ENCODE peak calls at places on chromosome 16, in eight cellular contexts. T, J, D, C, E, O, Q and V are unnamed samples.

GRCh38 chr16:17939052-17939673 is 397.4 kb downstream of the NPIPA8 start:
- DNase-seq in Q (no peak), J (no peak), T (no peak), O (no peak), E (no peak), C (no peak), D (no peak), V (no peak)

GRCh38 chr16:15518412-15519351 is 84.3 kb downstream of the BMERB1 start:
- DNase-seq in T (no peak), E (no peak), J (no peak), D (peak; percentile 88), Q (no peak), C (no peak), O (no peak), V (no peak)

GRCh38 chr16:3774156-3774767 is 56.9 kb upstream of the TRAP1 start:
- DNase-seq in O (no peak), J (no peak), Q (no peak), C (no peak), T (no peak), D (no peak), E (no peak), V (no peak)

GRCh38 chr16:54374136-54374535 is 87.5 kb upstream of the IRX3 start:
- DNase-seq in J (no peak), Q (no peak), E (no peak), C (no peak), D (no peak), T (no peak), O (no peak), V (no peak)

GRCh38 chr16:49009204-49009603 is 272.4 kb downstream of the CBLN1 start:
- DNase-seq in T (no peak), C (no peak), Q (no peak), E (no peak), D (no peak), O (no peak), J (no peak), V (no peak)

GRCh38 chr16:7369181-7369580 is 36.5 kb downstream of the RBFOX1 start:
- DNase-seq in O (no peak), Q (no peak), E (no peak), J (no peak), C (no peak), T (no peak), D (no peak), V (no peak)

GRCh38 chr16:46830417-46830901 is 521 bp downstream of the C16orf87 start:
- DNase-seq in J (no peak), E (peak; percentile 44), Q (no peak), D (peak; percentile 16), O (no peak), C (no peak), T (no peak), V (peak; percentile 10)

GRCh38 chr16:12184419-12184831 is 207.9 kb downstream of the SNX29 start:
- DNase-seq in J (no peak), Q (no peak), O (no peak), T (no peak), D (no peak), C (no peak), E (no peak), V (no peak)

GRCh38 chr16:87809150-87809902 is 43.5 kb upstream of the KLHDC4 start:
- DNase-seq in J (no peak), E (no peak), D (no peak), Q (peak; percentile 85), T (no peak), C (peak; percentile 82), O (no peak), V (peak; percentile 15)

GRCh38 chr16:23048164-23048563 is 101.1 kb downstream of the USP31 start:
- DNase-seq in E (no peak), D (no peak), T (no peak), C (no peak), O (no peak), J (no peak), Q (no peak), V (no peak)

GRCh38 chr16:24906199-24906808 is 60.5 kb downstream of the SLC5A11 start:
- DNase-seq in O (no peak), Q (no peak), D (peak; percentile 35), T (no peak), C (peak; percentile 11), J (peak; percentile 19), E (peak; percentile 43), V (no peak)

GRCh38 chr16:11612110-11612981 is 25.6 kb upstream of the LITAF start:
- DNase-seq in C (peak; percentile 83), Q (no peak), O (no peak), D (peak; percentile 78), J (peak; percentile 61), E (peak; percentile 51), T (peak; percentile 46), V (peak; percentile 97)

GRCh38 chr16:68994324-68994723 is 111.1 kb upstream of the HAS3 start:
- DNase-seq in Q (no peak), J (no peak), O (no peak), C (peak; percentile 35), E (peak; percentile 36), D (peak; percentile 59), T (no peak), V (no peak)

GRCh38 chr16:15811778-15812750 is 44.8 kb downstream of the MYH11 start:
- DNase-seq in C (no peak), T (no peak), Q (no peak), O (peak; percentile 45), J (no peak), E (peak; percentile 6), D (peak; percentile 69), V (no peak)

GRCh38 chr16:10370096-10370726 is 15.7 kb upstream of the ATF7IP2 start:
- DNase-seq in E (no peak), J (no peak), C (no peak), Q (peak; percentile 19), D (no peak), O (no peak), T (no peak), V (no peak)

GRCh38 chr16:259226-259625 is 16.5 kb downstream of the RGS11 start:
- DNase-seq in C (no peak), D (no peak), O (no peak), Q (no peak), J (no peak), T (no peak), E (no peak), V (no peak)

GRCh38 chr16:66189951-66190350 is 176.5 kb upstream of the CDH5 start:
- DNase-seq in J (no peak), D (no peak), E (no peak), T (no peak), Q (no peak), C (no peak), O (no peak), V (no peak)

GRCh38 chr16:14018848-14019247 is 52.3 kb upstream of the MRTFB start:
- DNase-seq in O (no peak), D (no peak), T (no peak), E (peak; percentile 52), Q (no peak), J (no peak), C (no peak), V (no peak)

GRCh38 chr16:66924527-66925321 is 611 bp downstream of the RRAD start:
- DNase-seq in O (no peak), T (peak; percentile 92), D (no peak), J (no peak), Q (no peak), C (no peak), E (peak; percentile 79), V (no peak)

GRCh38 chr16:3536851-3537250 is 36.0 kb downstream of the CLUAP1 start:
- DNase-seq in Q (no peak), O (no peak), D (no peak), J (no peak), T (no peak), C (no peak), E (no peak), V (no peak)

GRCh38 chr16:87487361-87487924 is 5.4 kb downstream of the ZCCHC14 start:
- DNase-seq in D (no peak), E (peak; percentile 84), C (peak; percentile 97), O (no peak), Q (no peak), T (peak; percentile 41), J (peak; percentile 69), V (peak; percentile 53)

GRCh38 chr16:88787579-88788314 is 2.7 kb upstream of the PIEZO1 start:
- DNase-seq in D (no peak), C (peak; percentile 73), E (no peak), O (no peak), Q (no peak), J (no peak), T (no peak), V (no peak)

GRCh38 chr16:70453891-70454220 is 539 bp upstream of the FCSK start:
- DNase-seq in T (no peak), E (peak; percentile 82), D (no peak), J (no peak), Q (no peak), C (no peak), O (peak; percentile 46), V (no peak)

GRCh38 chr16:85686912-85687591 is 1.7 kb downstream of the GINS2 start:
- DNase-seq in E (no peak), D (no peak), T (peak; percentile 69), J (no peak), O (no peak), Q (no peak), C (no peak), V (no peak)
- H3K4me3 ChIP-seq in E (peak overlapping the region; percentile 78), D (no peak overlapping the region), T (peak overlapping the region; percentile 90), J (no peak overlapping the region), O (peak overlapping the region; percentile 68), Q (peak overlapping the region; percentile 81), C (no peak overlapping the region), V (no peak overlapping the region)

DNA sequence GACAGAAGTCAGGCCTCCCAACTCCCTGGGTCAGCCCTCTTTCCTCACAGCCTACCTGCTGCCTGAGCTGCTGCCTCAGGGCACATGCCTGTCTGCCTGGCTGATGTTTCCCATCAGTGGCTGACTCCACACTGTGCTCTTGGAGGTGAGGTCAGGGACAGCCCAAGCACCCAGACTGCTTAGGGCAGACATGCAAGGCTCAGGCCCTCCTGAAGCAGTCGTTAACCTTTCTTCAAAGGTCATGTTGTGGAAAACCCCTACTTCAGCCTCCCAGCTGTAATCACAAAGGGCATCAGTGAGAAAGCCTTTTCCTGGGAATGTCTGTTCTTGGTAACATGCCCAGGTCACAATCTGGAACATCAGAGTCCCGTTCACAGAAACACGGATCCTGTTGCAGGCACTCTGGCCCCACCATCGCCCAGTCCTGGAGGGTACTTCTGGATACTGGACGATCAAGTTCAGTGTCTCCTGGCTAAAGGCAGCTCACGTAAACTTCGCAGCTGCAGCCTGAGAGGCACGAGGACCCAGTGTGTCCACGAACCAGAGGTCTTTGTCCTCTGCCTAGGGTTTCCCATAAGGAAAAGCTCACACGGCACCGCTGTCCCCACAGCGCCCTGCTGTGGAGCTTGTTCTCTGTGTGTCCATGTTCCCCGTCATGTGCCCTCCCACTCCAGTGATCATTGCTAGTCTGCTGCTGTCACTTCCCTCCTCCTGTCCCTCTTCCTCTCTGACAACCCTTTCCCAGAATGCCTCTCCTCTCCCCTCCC is 54.9 kb downstream of the GNAO1 start:
- DNase-seq in T (peak; percentile 23), C (peak; percentile 18), Q (no peak), J (no peak), E (peak; percentile 23), D (peak; percentile 54), O (peak; percentile 32), V (no peak)
- TF ChIP-seq REST in T (no peak), C (no peak), Q (no peak), J (no peak), E (no peak), D (no peak), O (no peak), V (no peak)

GRCh38 chr16:85029981-85030381 is 2.4 kb downstream of the KIAA0513 start:
- DNase-seq in E (no peak), T (no peak), O (no peak), Q (no peak), J (no peak), C (no peak), D (no peak), V (no peak)
- H3K4me3 ChIP-seq in E (no peak overlapping the region), T (no peak overlapping the region), O (no peak overlapping the region), Q (peak overlapping the region; percentile 82), J (no peak overlapping the region), C (no peak overlapping the region), D (no peak overlapping the region), V (peak overlapping the region; percentile 0)

GRCh38 chr16:19555938-19556778 is 655 bp downstream of the VPS35L start:
- DNase-seq in E (peak; percentile 94), D (peak; percentile 68), O (peak; percentile 84), Q (peak; percentile 13), J (peak; percentile 59), T (peak; percentile 67), C (no peak), V (peak; percentile 84)
- TF ChIP-seq REST in E (no peak), D (no peak), O (no peak), Q (no peak), J (no peak), T (no peak), C (no peak), V (no peak)